ENCODE peak calls at places on chromosomes 2 and 18, in eight cellular contexts. X is D341Med, Q is kidney, A is colonic mucosa, W is GM13976, F is choroid plexus epithelial cell, Z is sciatic nerve, D is ACHN. M is an unnamed sample.

GRCh38 chr2:157257312-157258252 is at the start of gene GALNT5:
- DNase-seq in X (no peak), Q (no peak), A (peak), W (no peak), F (peak), Z (no peak), D (no peak), M (no peak)

GRCh38 chr2:2007551-2008501 is 263.5 kb upstream of the PXDN start:
- DNase-seq in X (peak), Q (no peak), A (no peak), W (no peak), F (peak), Z (peak), D (no peak), M (no peak)

GRCh38 chr2:112912403-112912802 is 1.4 kb downstream of the IL37 start:
- DNase-seq in X (no peak), Q (no peak), A (no peak), W (no peak), F (no peak), Z (no peak), D (no peak), M (no peak)

GRCh38 chr2:217215877-217216276 is 356.0 kb upstream of the TNP1 start:
- DNase-seq in X (no peak), Q (no peak), A (no peak), W (no peak), F (no peak), Z (no peak), D (no peak), M (no peak)

GRCh38 chr2:164737612-164738081 is 104.0 kb downstream of the COBLL1 start:
- DNase-seq in X (peak), Q (peak), A (peak), W (peak), F (peak), Z (peak), D (peak), M (peak)

GRCh38 chr2:73939419-73939818 is 12.7 kb downstream of the DGUOK start:
- DNase-seq in X (peak), Q (no peak), A (no peak), W (no peak), F (peak), Z (no peak), D (peak), M (no peak)

GRCh38 chr18:67665266-67665665 is 148.7 kb upstream of the DSEL start:
- DNase-seq in X (no peak), Q (no peak), A (no peak), W (no peak), F (peak), Z (no peak), D (no peak), M (no peak)

GRCh38 chr2:59896499-59896898 is 657.0 kb downstream of the BCL11A start:
- DNase-seq in X (no peak), Q (no peak), A (no peak), W (no peak), F (no peak), Z (no peak), D (no peak), M (no peak)

GRCh38 chr2:70828914-70829824 is 6.4 kb downstream of the CD207 start:
- DNase-seq in X (no peak), Q (no peak), A (no peak), W (no peak), F (no peak), Z (no peak), D (no peak), M (no peak)

GRCh38 chr2:108884629-108885028 is 98.1 kb downstream of the CCDC138 start:
- DNase-seq in X (no peak), Q (no peak), A (no peak), W (no peak), F (peak), Z (no peak), D (no peak), M (no peak)

GRCh38 chr2:143759455-143759854 is 630.2 kb downstream of the ARHGAP15 start:
- DNase-seq in X (no peak), Q (no peak), A (no peak), W (no peak), F (no peak), Z (no peak), D (no peak), M (no peak)

GRCh38 chr18:4510709-4511108 is 55.6 kb upstream of the DLGAP1 start:
- DNase-seq in X (no peak), Q (no peak), A (no peak), W (peak), F (peak), Z (no peak), D (no peak), M (no peak)

GRCh38 chr2:185222311-185222710 is 516.3 kb upstream of the FSIP2 start:
- DNase-seq in X (no peak), Q (no peak), A (no peak), W (no peak), F (no peak), Z (no peak), D (no peak), M (no peak)

GRCh38 chr18:69400253-69400975 is at the start of gene DOK6:
- DNase-seq in X (peak), Q (peak), A (peak), W (peak), F (peak), Z (peak), D (no peak), M (peak)

GRCh38 chr2:46601328-46601963 is 122.1 kb downstream of the TMEM247 start:
- DNase-seq in X (no peak), Q (no peak), A (no peak), W (peak), F (peak), Z (no peak), D (peak), M (no peak)

GRCh38 chr2:101124684-101125366 is 26.4 kb downstream of the TBC1D8 start:
- DNase-seq in X (no peak), Q (peak), A (peak), W (no peak), F (peak), Z (peak), D (peak), M (no peak)

GRCh38 chr2:134276381-134277172 is 22.7 kb downstream of the MGAT5 start:
- DNase-seq in X (no peak), Q (no peak), A (no peak), W (no peak), F (no peak), Z (no peak), D (no peak), M (no peak)

GRCh38 chr18:3140986-3141639 is 78.7 kb downstream of the MYOM1 start:
- DNase-seq in X (no peak), Q (no peak), A (no peak), W (no peak), F (no peak), Z (no peak), D (no peak), M (no peak)

GRCh38 chr2:216693414-216694100 is 1.8 kb downstream of the IGFBP5 start:
- DNase-seq in X (no peak), Q (no peak), A (no peak), W (no peak), F (no peak), Z (no peak), D (no peak), M (no peak)

GRCh38 chr2:182898718-182899117 is 32.3 kb upstream of the FRZB start:
- DNase-seq in X (no peak), Q (no peak), A (no peak), W (no peak), F (no peak), Z (no peak), D (no peak), M (no peak)

GRCh38 chr2:172119089-172119488 is 16.4 kb upstream of the DLX2 start:
- DNase-seq in X (no peak), Q (no peak), A (no peak), W (no peak), F (peak), Z (no peak), D (peak), M (no peak)

GRCh38 chr2:74982581-74982980 is 24.1 kb downstream of the POLE4 start:
- DNase-seq in X (peak), Q (no peak), A (no peak), W (peak), F (peak), Z (no peak), D (no peak), M (no peak)

GRCh38 chr2:45588158-45588829 is 22.8 kb downstream of the SRBD1 start:
- DNase-seq in X (no peak), Q (no peak), A (no peak), W (no peak), F (peak), Z (no peak), D (no peak), M (no peak)

GRCh38 chr18:396251-396555 is 104.3 kb downstream of the COLEC12 start:
- DNase-seq in X (no peak), Q (no peak), A (no peak), W (no peak), F (peak), Z (no peak), D (no peak), M (no peak)

GRCh38 chr18:75203456-75204261 is 5.3 kb downstream of the PTGR3 start:
- DNase-seq in X (no peak), Q (peak), A (peak), W (no peak), F (no peak), Z (no peak), D (no peak), M (no peak)

GRCh38 chr2:217366246-217366645 is 506.4 kb upstream of the TNP1 start:
- DNase-seq in X (no peak), Q (no peak), A (no peak), W (no peak), F (peak), Z (no peak), D (no peak), M (no peak)

GRCh38 chr2:113198790-113199612 is 25.2 kb downstream of the PSD4 start:
- DNase-seq in X (peak), Q (peak), A (peak), W (peak), F (peak), Z (peak), D (peak), M (peak)

GRCh38 chr2:222982010-222982908 is 69.7 kb upstream of the KCNE4 start:
- DNase-seq in X (no peak), Q (peak), A (peak), W (no peak), F (peak), Z (peak), D (peak), M (peak)

GRCh38 chr18:302097-302496 is 34.2 kb upstream of the THOC1 start:
- DNase-seq in X (no peak), Q (no peak), A (no peak), W (no peak), F (no peak), Z (no peak), D (no peak), M (no peak)

GRCh38 chr2:12807907-12808810 is 91.4 kb downstream of the TRIB2 start:
- DNase-seq in X (no peak), Q (no peak), A (no peak), W (no peak), F (peak), Z (no peak), D (no peak), M (no peak)

GRCh38 chr2:109264595-109265328 is 135.8 kb downstream of the SH3RF3 start:
- DNase-seq in X (no peak), Q (no peak), A (no peak), W (no peak), F (peak), Z (peak), D (no peak), M (no peak)